ENCODE peak calls at places on chromosomes 13 and 19, in eight cellular contexts. G is fibroblast of pulmonary artery, Z is transverse colon, E is epithelial cell of esophagus, J is psoas muscle, O is BE2C, M is brain microvascular endothelial cell, B is PC-9. Y is an unnamed sample.

GRCh38 chr13:80341771-80342271 is 895 bp upstream of the SPRY2 start:
- DNase-seq in J (peak; percentile 61), M (peak; percentile 40), Z (peak; percentile 54), O (peak; percentile 81), G (peak; percentile 71), E (peak; percentile 33), B (no peak), Y (peak; percentile 55)

GRCh38 chr13:46143239-46143701 is 38.4 kb upstream of the CPB2 start:
- DNase-seq in B (no peak), E (peak; percentile 18), M (no peak), J (no peak), Z (no peak), O (no peak), G (no peak), Y (no peak)

GRCh38 chr13:88384542-88384941 is 713.4 kb downstream of the SLITRK5 start:
- DNase-seq in B (no peak), O (no peak), J (no peak), Z (no peak), G (no peak), E (no peak), M (no peak), Y (no peak)

GRCh38 chr13:45626731-45627374 is 11.3 kb upstream of the ERICH6B start:
- DNase-seq in E (no peak), G (no peak), O (no peak), M (peak; percentile 7), J (no peak), B (no peak), Z (no peak), Y (no peak)

GRCh38 chr19:12331211-12331941 is 2.1 kb downstream of the ZNF563 start:
- DNase-seq in E (no peak), Z (peak; percentile 18), O (no peak), B (no peak), G (no peak), M (no peak), J (no peak), Y (peak; percentile 27)

GRCh38 chr19:3304871-3305423 is 61.4 kb upstream of the NFIC start:
- DNase-seq in Z (peak; percentile 78), M (peak; percentile 57), E (peak; percentile 62), J (peak; percentile 61), G (peak; percentile 76), O (peak; percentile 76), B (no peak), Y (peak; percentile 76)

GRCh38 chr13:77988355-77988754 is 69.7 kb upstream of the EDNRB start:
- DNase-seq in E (no peak), Z (no peak), M (no peak), B (no peak), G (no peak), O (no peak), J (no peak), Y (no peak)

GRCh38 chr13:67230774-67231480 is 791 bp upstream of the PCDH9 start:
- DNase-seq in M (peak; percentile 48), E (peak; percentile 56), B (peak; percentile 35), G (peak; percentile 74), O (peak; percentile 69), J (peak; percentile 64), Z (peak; percentile 39), Y (peak; percentile 59)

GRCh38 chr13:108154421-108154858 is 60.9 kb downstream of the LIG4 start:
- DNase-seq in E (peak; percentile 28), J (no peak), Z (peak; percentile 61), G (peak; percentile 2), M (no peak), B (no peak), O (no peak), Y (no peak)

GRCh38 chr13:96089749-96090239 is at the start of gene HS6ST3:
- DNase-seq in J (peak; percentile 20), G (no peak), M (no peak), E (peak; percentile 33), O (peak; percentile 74), Z (no peak), B (no peak), Y (peak; percentile 46)

GRCh38 chr13:33968520-33969507 is 150.9 kb downstream of the RFC3 start:
- DNase-seq in M (no peak), Z (no peak), J (no peak), G (no peak), O (no peak), E (no peak), B (no peak), Y (no peak)

GRCh38 chr13:91346848-91347211 is 657 bp upstream of the MIR17HG start:
- DNase-seq in B (no peak), J (no peak), G (peak; percentile 7), O (no peak), M (no peak), E (peak; percentile 21), Z (peak; percentile 40), Y (no peak)

GRCh38 chr19:48565090-48565489 is 13.1 kb downstream of the SULT2B1 start:
- DNase-seq in G (peak; percentile 26), B (peak; percentile 85), Z (no peak), J (no peak), E (peak; percentile 60), M (peak; percentile 45), O (no peak), Y (no peak)

GRCh38 chr19:50661087-50661486 is 11.8 kb downstream of the C19orf81 start:
- DNase-seq in J (no peak), G (no peak), B (no peak), E (no peak), Z (no peak), M (no peak), O (no peak), Y (no peak)

GRCh38 chr13:99086869-99087129 is 108.9 kb upstream of the DOCK9 start:
- DNase-seq in M (no peak), E (no peak), O (peak; percentile 23), Z (peak; percentile 47), G (peak; percentile 11), B (no peak), J (no peak), Y (peak; percentile 62)

GRCh38 chr19:56393119-56394012 is at the start of gene ZNF582:
- DNase-seq in J (peak; percentile 94), B (peak; percentile 86), G (peak; percentile 98), Z (peak; percentile 92), M (peak; percentile 97), O (peak; percentile 97), E (peak; percentile 98), Y (peak; percentile 99)

GRCh38 chr19:970695-971094 is 13.4 kb upstream of the WDR18 start:
- DNase-seq in O (peak; percentile 20), B (no peak), Z (no peak), E (no peak), G (no peak), J (no peak), M (no peak), Y (no peak)

GRCh38 chr13:26616126-26616525 is 58.6 kb downstream of the WASF3 start:
- DNase-seq in J (no peak), G (peak; percentile 13), M (no peak), Z (no peak), B (no peak), E (peak; percentile 88), O (no peak), Y (no peak)

GRCh38 chr13:39603424-39603947 is 493 bp upstream of the LHFPL6 start:
- DNase-seq in O (no peak), J (no peak), B (no peak), E (peak; percentile 41), G (peak; percentile 29), M (no peak), Z (peak; percentile 8), Y (peak; percentile 20)

GRCh38 chr19:20154636-20155035 is 12.4 kb upstream of the ZNF486 start:
- DNase-seq in O (peak; percentile 30), B (no peak), Z (no peak), M (no peak), E (no peak), G (no peak), J (no peak), Y (no peak)

GRCh38 chr19:41990028-41990427 is 4.0 kb downstream of the ATP1A3 start:
- DNase-seq in Z (no peak), E (no peak), B (no peak), M (no peak), O (no peak), G (no peak), J (no peak), Y (no peak)
- TF ChIP-seq CTCF in Z (no peak), E (no peak), B (no peak), M (no peak), O (no peak), G (no peak), J (no peak), Y (no peak)

DNA sequence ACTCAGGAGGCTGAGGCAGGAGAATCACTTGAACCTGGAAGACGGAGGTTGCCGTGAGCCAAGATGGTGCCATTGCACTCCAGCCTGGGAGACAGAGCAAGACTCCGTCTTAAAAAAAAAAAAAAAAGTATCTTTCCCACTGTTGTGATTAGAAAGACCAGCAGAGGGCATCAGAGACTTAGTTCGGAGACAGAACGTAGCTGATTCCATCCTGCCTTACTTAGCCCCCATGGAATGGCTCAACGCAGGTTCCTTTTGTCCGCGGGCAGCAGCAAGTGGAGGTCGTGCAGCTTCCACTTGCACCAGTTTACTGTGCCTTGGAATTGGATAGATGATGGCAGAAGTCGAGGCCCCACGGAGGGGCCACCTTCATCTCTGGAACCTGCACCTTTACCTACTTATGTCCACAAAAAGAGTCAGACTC is 8.1 kb downstream of the TIMM29 start:
- DNase-seq in M (peak; percentile 56), G (peak; percentile 89), O (peak; percentile 80), Z (peak; percentile 40), E (peak; percentile 76), B (peak; percentile 75), J (no peak), Y (no peak)
- TF ChIP-seq CTCF in M (peak; percentile 73), G (peak; percentile 64), O (peak; percentile 77), Z (peak; percentile 60), E (peak; percentile 71), B (peak; percentile 84), J (peak; percentile 62), Y (peak; percentile 67)

DNA sequence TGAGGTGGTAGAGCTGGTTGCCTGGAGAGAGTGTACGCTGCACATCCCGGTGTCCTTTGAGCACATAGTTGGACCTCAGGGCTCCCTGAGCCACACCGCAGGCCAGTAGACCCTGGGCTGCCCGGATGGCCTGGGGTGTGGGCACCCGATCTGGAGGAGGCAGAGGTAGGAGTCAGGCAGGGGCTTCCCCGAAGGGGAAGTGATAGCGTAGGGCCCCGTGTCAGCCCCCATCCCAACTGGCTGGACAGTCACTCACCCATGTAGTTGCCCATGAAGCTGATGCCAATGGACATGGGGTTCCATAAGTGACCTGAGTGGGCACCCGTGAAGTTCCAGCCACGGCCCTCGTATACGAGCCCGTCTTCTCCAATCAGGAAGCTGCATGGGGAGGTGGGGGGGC is 3.6 kb downstream of the PGLYRP1 start:
- DNase-seq in J (no peak), Z (no peak), O (no peak), M (no peak), B (no peak), G (no peak), E (no peak), Y (no peak)
- TF ChIP-seq CTCF in J (no peak), Z (no peak), O (no peak), M (no peak), B (no peak), G (no peak), E (no peak), Y (no peak)

DNA sequence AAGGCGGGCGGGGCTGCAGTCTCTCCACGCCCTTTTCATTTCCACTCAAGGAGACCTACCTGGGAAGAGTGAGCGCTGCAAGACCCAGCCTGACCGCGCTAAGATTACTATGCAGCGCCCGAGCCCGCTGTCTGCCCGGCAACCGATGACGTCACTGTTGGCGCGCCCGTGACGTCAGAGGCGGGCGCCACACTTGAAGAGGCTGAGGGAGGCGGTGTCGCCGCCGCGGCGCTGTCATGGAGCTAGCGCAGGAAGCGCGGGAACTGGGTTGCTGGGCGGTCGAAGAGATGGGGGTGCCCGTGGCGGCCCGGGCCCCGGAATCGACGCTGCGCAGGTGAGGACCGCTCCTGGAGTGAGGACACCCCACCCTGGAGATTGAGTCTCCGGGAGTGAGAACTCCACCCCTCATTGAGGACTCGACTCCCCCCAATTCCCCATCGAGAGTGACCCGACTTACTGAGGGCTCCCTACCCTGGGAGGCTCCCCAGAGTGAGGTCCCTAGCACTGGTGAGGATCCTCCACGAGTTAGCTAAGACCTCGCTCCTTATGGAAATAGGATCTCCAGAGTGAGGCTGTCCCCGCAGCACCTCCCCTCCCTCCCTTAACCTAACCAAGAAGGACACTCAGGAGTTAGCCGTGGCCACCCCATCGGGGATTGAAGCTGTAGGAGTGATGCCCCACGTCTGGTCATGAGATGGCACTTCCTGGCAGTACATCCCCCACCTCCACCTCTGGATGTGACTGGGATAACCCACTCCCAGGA is at the start of gene HAUS5:
- DNase-seq in E (peak; percentile 94), J (peak; percentile 94), B (peak; percentile 82), O (peak; percentile 95), Z (peak; percentile 96), G (peak; percentile 90), M (peak; percentile 87), Y (peak; percentile 96)
- TF ChIP-seq CTCF in E (no peak), J (no peak), B (no peak), O (peak; percentile 5), Z (no peak), G (no peak), M (no peak), Y (peak; percentile 36)

Y was measured in adrenal gland.